ENCODE peak calls at places on chromosome 19, in six cellular contexts. Z is mesendoderm; H is GM23338; I is CD8-positive, alpha-beta T cell; C is effector memory CD4-positive, alpha-beta T cell; M is heart right ventricle. D is an unnamed sample.

GRCh38 chr19:11377237-11377636 is 2.8 kb downstream of the SWSAP1 start:
- DNase-seq in Z (no peak), H (peak; percentile 27), I (no peak), C (no peak), M (no peak), D (peak; percentile 62)

GRCh38 chr19:8161135-8161646 is 11.8 kb upstream of the FBN3 start:
- DNase-seq in Z (peak; percentile 75), H (peak; percentile 64), I (no peak), C (no peak), M (no peak), D (no peak)

GRCh38 chr19:51681286-51681956 is 11.7 kb upstream of the SPACA6 start:
- DNase-seq in Z (peak; percentile 14), H (peak; percentile 30), I (no peak), C (no peak), M (no peak), D (peak; percentile 10)

GRCh38 chr19:22622901-22623840 is 11.0 kb upstream of the ZNF492 start:
- DNase-seq in Z (no peak), H (no peak), I (no peak), C (no peak), M (peak; percentile 62), D (no peak)

GRCh38 chr19:53545271-53546065 is 7.5 kb downstream of the ZNF331 start:
- DNase-seq in Z (peak; percentile 13), H (peak; percentile 17), I (no peak), C (no peak), M (no peak), D (peak; percentile 78)

GRCh38 chr19:56838930-56839664 is 1.4 kb downstream of the PEG3 start:
- DNase-seq in Z (peak; percentile 99), H (no peak), I (no peak), C (no peak), M (peak; percentile 94), D (no peak)

GRCh38 chr19:806815-807421 is 9.7 kb downstream of the PTBP1 start:
- DNase-seq in Z (no peak), H (peak; percentile 25), I (no peak), C (no peak), M (no peak), D (no peak)

GRCh38 chr19:15280048-15280725 is 47.9 kb upstream of the EPHX3 start:
- DNase-seq in Z (peak; percentile 85), H (no peak), I (no peak), C (no peak), M (peak; percentile 61), D (no peak)

GRCh38 chr19:15104411-15104810 is 2.8 kb upstream of the SYDE1 start:
- DNase-seq in Z (no peak), H (no peak), I (no peak), C (no peak), M (no peak), D (no peak)

GRCh38 chr19:6736917-6737283 is 480 bp downstream of the GPR108 start:
- DNase-seq in Z (no peak), H (no peak), I (no peak), C (peak; percentile 21), M (no peak), D (no peak)

GRCh38 chr19:18603958-18604819 is 2.4 kb downstream of the CRLF1 start:
- DNase-seq in Z (no peak), H (peak; percentile 59), I (no peak), C (no peak), M (no peak), D (no peak)

GRCh38 chr19:10390652-10391286 is 10.4 kb upstream of the TYK2 start:
- DNase-seq in Z (peak; percentile 79), H (peak; percentile 92), I (peak; percentile 71), C (peak; percentile 65), M (peak; percentile 45), D (peak; percentile 53)

DNA sequence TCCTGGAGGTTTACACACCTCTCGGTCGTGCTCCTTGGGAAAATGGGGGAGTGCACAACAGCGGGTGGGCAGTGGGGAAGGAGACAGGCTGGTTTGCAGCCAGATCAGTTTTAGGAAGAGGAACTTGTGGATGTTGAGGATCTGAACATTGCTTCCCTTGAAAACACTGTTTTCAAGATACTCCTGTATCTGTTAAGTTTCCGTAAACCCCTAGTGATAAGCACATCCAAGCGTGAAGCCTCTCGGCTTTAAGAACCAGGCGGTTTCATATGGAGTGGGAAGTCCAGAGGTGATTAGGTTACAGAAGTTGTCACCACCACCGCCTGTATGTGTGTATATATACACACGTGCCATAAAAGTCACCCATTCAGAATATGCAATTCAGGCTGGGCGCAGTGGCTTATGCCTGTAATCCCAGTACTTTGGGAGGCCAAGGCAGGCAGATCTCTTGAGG is 47.4 kb downstream of the SIPA1L3 start:
- DNase-seq in Z (peak; percentile 44), H (no peak), I (no peak), C (no peak), M (no peak), D (no peak)
- H3K4me1 ChIP-seq in Z (peaks cover 2% of the 10 kb centered on the region), H (peaks cover 28% of the 10 kb centered on the region), I (no peaks in the 10 kb centered on the region), C (no peaks in the 10 kb centered on the region), M (no peaks in the 10 kb centered on the region), D (no peaks in the 10 kb centered on the region)

GRCh38 chr19:46493236-46494114 is 2.2 kb downstream of the PNMA8B start:
- DNase-seq in Z (peak; percentile 54), H (peak; percentile 77), I (no peak), C (no peak), M (peak; percentile 55), D (no peak)
- H3K27me3 ChIP-seq in Z (peaks cover 47% of the 10 kb centered on the region), H (peaks cover 72% of the 10 kb centered on the region), I (peaks cover 44% of the 10 kb centered on the region), C (peaks cover 57% of the 10 kb centered on the region), M (peaks cover 40% of the 10 kb centered on the region), D (peaks cover 5% of the 10 kb centered on the region)

DNA sequence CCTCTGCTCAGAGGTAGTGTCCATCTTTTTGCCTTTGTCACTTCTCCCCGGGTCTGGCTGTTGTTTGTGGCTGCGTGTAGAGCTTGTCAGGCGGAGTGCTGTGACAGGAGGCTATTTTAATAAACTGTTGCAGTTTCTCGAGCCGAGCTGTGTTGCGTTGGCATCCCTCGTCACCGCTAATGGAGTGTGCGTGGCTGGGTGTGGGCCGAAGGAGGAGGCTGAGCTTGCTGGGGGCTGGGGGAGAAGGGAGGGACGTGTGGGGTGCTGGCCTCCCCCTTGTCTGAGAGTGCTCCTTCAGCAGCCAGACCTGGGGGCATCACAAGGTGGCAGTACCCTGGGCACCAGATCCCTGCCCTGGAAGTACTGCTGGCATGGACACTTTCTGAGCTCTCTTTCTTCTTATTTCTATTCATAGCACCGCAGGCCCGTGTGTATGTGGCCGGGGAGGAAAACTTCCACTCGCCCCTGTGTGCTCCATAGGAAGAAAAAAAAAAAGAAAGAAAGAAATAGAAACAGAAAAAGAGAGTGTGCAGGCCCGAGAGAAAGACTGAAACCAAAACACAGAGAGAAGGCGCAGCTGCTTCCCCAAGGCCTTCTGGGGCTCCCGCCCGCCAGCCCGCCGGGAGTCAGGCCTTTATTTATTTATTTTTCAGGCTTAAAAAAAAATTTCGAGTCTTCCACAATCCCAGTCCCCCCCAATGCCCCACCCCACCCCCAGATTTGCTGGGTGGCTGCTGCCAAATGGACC is 27.0 kb downstream of the NFIX start:
- DNase-seq in Z (no peak), H (no peak), I (no peak), C (no peak), M (peak; percentile 60), D (no peak)
- H3K4me1 ChIP-seq in Z (peaks cover 2% of the 10 kb centered on the region), H (peaks cover 88% of the 10 kb centered on the region), I (peaks cover 16% of the 10 kb centered on the region), C (peaks cover 11% of the 10 kb centered on the region), M (peaks cover 40% of the 10 kb centered on the region), D (peaks cover 54% of the 10 kb centered on the region)

DNA sequence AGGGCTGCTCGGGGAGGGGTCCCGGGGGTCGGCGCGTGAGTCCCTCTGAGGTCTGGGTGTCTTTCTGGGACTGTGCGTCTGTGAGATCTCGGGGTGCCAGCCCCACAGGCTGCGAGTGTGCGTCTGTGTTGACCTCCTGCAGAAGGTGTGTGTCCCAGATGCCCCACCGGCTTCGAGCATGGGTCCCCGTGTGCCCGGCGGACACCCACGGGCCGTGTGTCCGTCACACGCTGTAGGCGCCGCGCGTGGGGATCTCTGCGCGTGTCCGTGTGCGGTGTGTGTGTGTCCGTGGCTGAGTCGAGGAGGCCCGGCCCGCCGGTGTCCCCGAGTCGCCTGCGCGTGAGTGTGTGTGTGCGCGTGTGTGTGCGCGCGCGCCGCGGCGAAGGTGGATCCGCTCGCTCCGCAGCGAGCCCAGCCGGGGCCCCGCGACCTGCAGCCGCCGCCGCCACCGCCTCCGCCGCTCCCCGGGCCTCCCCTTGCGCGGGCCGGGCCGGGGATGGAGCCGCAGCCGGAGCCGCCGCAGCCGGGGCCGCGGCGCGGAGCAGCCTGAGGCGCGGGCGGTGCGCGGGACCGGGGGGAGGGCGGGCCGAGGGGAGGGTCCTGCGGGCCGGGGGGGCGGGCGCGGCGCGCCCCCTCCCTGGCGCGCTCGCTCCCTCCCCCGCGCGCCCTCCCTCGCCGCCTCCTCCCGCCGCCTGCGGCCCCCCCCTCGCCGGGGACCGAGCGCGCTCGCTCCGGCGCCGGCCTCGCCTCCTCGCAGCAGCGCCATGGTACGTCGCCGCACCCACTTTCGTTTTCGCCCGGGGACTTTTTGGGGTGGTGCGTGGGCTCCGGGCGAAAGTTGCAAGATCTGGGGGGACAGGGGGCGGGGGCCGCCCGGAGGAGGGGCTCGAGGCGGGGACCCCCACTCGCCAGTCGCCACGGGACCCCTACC is 7.2 kb upstream of the NFIC start:
- DNase-seq in Z (no peak), H (peak; percentile 33), I (peak; percentile 67), C (peak; percentile 58), M (peak; percentile 80), D (no peak)
- H3K27me3 ChIP-seq in Z (peaks cover 54% of the 10 kb centered on the region), H (peaks cover 95% of the 10 kb centered on the region), I (no peaks in the 10 kb centered on the region), C (no peaks in the 10 kb centered on the region), M (no peaks in the 10 kb centered on the region), D (peaks cover 3% of the 10 kb centered on the region)

GRCh38 chr19:38692458-38693379 is 45.3 kb downstream of the ACTN4 start:
- DNase-seq in Z (no peak), H (peak; percentile 67), I (no peak), C (no peak), M (no peak), D (no peak)
- H3K4me1 ChIP-seq in Z (peaks cover 4% of the 10 kb centered on the region), H (peaks cover 63% of the 10 kb centered on the region), I (peaks cover 33% of the 10 kb centered on the region), C (peaks cover 50% of the 10 kb centered on the region), M (peaks cover 55% of the 10 kb centered on the region), D (peaks cover 72% of the 10 kb centered on the region)

DNA sequence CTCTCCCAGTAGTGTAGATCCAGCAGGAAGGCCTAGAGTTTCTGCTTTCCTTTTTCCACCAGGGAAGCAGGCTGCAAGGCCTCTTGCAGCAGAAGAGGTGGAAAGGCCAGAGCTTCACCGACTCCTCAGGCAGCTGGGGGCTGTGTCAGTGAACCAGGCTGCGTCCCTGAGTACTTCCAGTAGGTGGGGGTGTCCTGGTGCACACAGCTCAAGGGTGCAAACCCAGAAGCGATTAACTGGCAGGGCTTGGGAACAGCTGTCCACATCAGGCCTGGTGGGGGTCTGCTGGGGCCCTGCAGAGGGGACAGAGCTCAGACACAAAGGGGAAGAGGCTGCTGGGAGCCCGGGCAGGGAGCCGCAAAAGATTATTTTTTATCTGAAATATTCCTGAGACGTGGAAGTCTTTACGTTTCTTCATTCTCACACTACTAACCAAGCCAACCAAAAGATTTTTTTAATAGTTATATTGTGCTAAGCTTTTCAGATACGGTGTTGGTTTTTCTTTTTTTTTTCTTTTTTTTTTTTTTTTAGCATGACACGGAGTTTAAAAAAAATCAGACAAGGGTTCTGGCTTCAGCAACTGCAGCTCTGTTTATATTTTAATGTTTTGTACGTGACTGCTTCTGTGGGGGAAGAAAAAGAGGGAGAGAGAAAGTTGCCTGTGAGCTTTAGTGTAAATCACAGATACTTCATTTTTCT is 11.0 kb downstream of the TSHZ3 start:
- DNase-seq in Z (peak; percentile 91), H (peak; percentile 89), I (no peak), C (no peak), M (peak; percentile 44), D (peak; percentile 37)
- H3K27me3 ChIP-seq in Z (no peaks in the 10 kb centered on the region), H (no peaks in the 10 kb centered on the region), I (no peaks in the 10 kb centered on the region), C (no peaks in the 10 kb centered on the region), M (no peaks in the 10 kb centered on the region), D (no peaks in the 10 kb centered on the region)